ENCODE peak calls at places on chromosomes 3 and 15, in seven cellular contexts. One of them, this sample, is unnamed.

GRCh38 chr3:185733980-185734724 is 90.7 kb downstream of the IGF2BP2 start:
- DNase-seq in fibroblast of pulmonary artery: peak; percentile 91
- DNase-seq in NB4: peak; percentile 73
- DNase-seq in GM23338: peak; percentile 93
- DNase-seq in coronary artery: no peak
- DNase-seq in heart left ventricle: peak; percentile 39
- DNase-seq in pancreas: no peak
- DNase-seq in this sample: no peak

GRCh38 chr15:89362203-89363101 is 27.8 kb upstream of the POLG start:
- DNase-seq in pancreas: peak; percentile 76
- DNase-seq in coronary artery: no peak
- DNase-seq in fibroblast of pulmonary artery: no peak
- DNase-seq in heart left ventricle: no peak
- DNase-seq in NB4: no peak
- DNase-seq in GM23338: peak; percentile 35
- DNase-seq in this sample: peak; percentile 66

GRCh38 chr3:141556034-141556433 is 69.2 kb downstream of the RASA2 start:
- DNase-seq in GM23338: no peak
- DNase-seq in heart left ventricle: no peak
- DNase-seq in coronary artery: no peak
- DNase-seq in pancreas: no peak
- DNase-seq in NB4: no peak
- DNase-seq in fibroblast of pulmonary artery: peak; percentile 41
- DNase-seq in this sample: no peak

GRCh38 chr15:76565366-76565765 is 228.8 kb downstream of the ISL2 start:
- DNase-seq in coronary artery: no peak
- DNase-seq in heart left ventricle: no peak
- DNase-seq in pancreas: no peak
- DNase-seq in GM23338: no peak
- DNase-seq in NB4: no peak
- DNase-seq in fibroblast of pulmonary artery: no peak
- DNase-seq in this sample: no peak

GRCh38 chr15:69244798-69245197 is 53.9 kb upstream of the PAQR5 start:
- DNase-seq in heart left ventricle: no peak
- DNase-seq in pancreas: no peak
- DNase-seq in NB4: no peak
- DNase-seq in fibroblast of pulmonary artery: no peak
- DNase-seq in coronary artery: no peak
- DNase-seq in GM23338: no peak
- DNase-seq in this sample: no peak

GRCh38 chr3:161413127-161413854 is 42.0 kb upstream of the SPTSSB start:
- DNase-seq in coronary artery: no peak
- DNase-seq in heart left ventricle: peak; percentile 85
- DNase-seq in fibroblast of pulmonary artery: peak; percentile 69
- DNase-seq in GM23338: no peak
- DNase-seq in NB4: no peak
- DNase-seq in pancreas: no peak
- DNase-seq in this sample: no peak

GRCh38 chr15:68003297-68003696 is 50.8 kb upstream of the PIAS1 start:
- DNase-seq in NB4: no peak
- DNase-seq in pancreas: no peak
- DNase-seq in fibroblast of pulmonary artery: no peak
- DNase-seq in GM23338: no peak
- DNase-seq in heart left ventricle: no peak
- DNase-seq in coronary artery: no peak
- DNase-seq in this sample: no peak

GRCh38 chr3:28590216-28590615 is 241.6 kb upstream of the AZI2 start:
- DNase-seq in NB4: no peak
- DNase-seq in fibroblast of pulmonary artery: peak; percentile 1
- DNase-seq in heart left ventricle: no peak
- DNase-seq in GM23338: no peak
- DNase-seq in coronary artery: no peak
- DNase-seq in pancreas: no peak
- DNase-seq in this sample: no peak

GRCh38 chr15:88994286-88994685 is 81.1 kb upstream of the MFGE8 start:
- DNase-seq in fibroblast of pulmonary artery: peak; percentile 17
- DNase-seq in heart left ventricle: no peak
- DNase-seq in coronary artery: no peak
- DNase-seq in GM23338: no peak
- DNase-seq in pancreas: no peak
- DNase-seq in NB4: no peak
- DNase-seq in this sample: no peak

GRCh38 chr3:43754316-43754715 is 63.6 kb downstream of the ABHD5 start:
- DNase-seq in coronary artery: no peak
- DNase-seq in pancreas: no peak
- DNase-seq in GM23338: no peak
- DNase-seq in fibroblast of pulmonary artery: no peak
- DNase-seq in NB4: no peak
- DNase-seq in heart left ventricle: no peak
- DNase-seq in this sample: no peak

GRCh38 chr15:60363024-60363674 is 34.6 kb downstream of the ANXA2 start:
- DNase-seq in pancreas: no peak
- DNase-seq in NB4: no peak
- DNase-seq in GM23338: no peak
- DNase-seq in coronary artery: no peak
- DNase-seq in heart left ventricle: no peak
- DNase-seq in fibroblast of pulmonary artery: no peak
- DNase-seq in this sample: no peak

GRCh38 chr3:129278970-129279906 is 568 bp downstream of the HMCES start:
- DNase-seq in NB4: peak; percentile 64
- DNase-seq in coronary artery: peak; percentile 80
- DNase-seq in GM23338: peak; percentile 81
- DNase-seq in pancreas: peak; percentile 82
- DNase-seq in fibroblast of pulmonary artery: peak; percentile 69
- DNase-seq in heart left ventricle: no peak
- DNase-seq in this sample: peak; percentile 85

GRCh38 chr3:72171461-72171860 is 386.5 kb upstream of the PROK2 start:
- DNase-seq in pancreas: no peak
- DNase-seq in GM23338: no peak
- DNase-seq in NB4: no peak
- DNase-seq in fibroblast of pulmonary artery: no peak
- DNase-seq in coronary artery: no peak
- DNase-seq in heart left ventricle: no peak
- DNase-seq in this sample: no peak

GRCh38 chr15:38557855-38558713 is 6.5 kb downstream of the RASGRP1 start:
- DNase-seq in coronary artery: no peak
- DNase-seq in fibroblast of pulmonary artery: no peak
- DNase-seq in GM23338: no peak
- DNase-seq in NB4: no peak
- DNase-seq in heart left ventricle: no peak
- DNase-seq in pancreas: no peak
- DNase-seq in this sample: no peak

GRCh38 chr3:31946484-31947081 is 34.5 kb downstream of the OSBPL10 start:
- DNase-seq in pancreas: no peak
- DNase-seq in heart left ventricle: peak; percentile 30
- DNase-seq in coronary artery: no peak
- DNase-seq in GM23338: peak; percentile 40
- DNase-seq in NB4: no peak
- DNase-seq in fibroblast of pulmonary artery: no peak
- DNase-seq in this sample: no peak

GRCh38 chr3:139975592-139976360 is 40.8 kb downstream of the CLSTN2 start:
- DNase-seq in pancreas: no peak
- DNase-seq in fibroblast of pulmonary artery: no peak
- DNase-seq in heart left ventricle: peak; percentile 59
- DNase-seq in GM23338: no peak
- DNase-seq in NB4: no peak
- DNase-seq in coronary artery: no peak
- DNase-seq in this sample: no peak

GRCh38 chr15:79078003-79078402 is 12.6 kb downstream of the RASGRF1 start:
- DNase-seq in fibroblast of pulmonary artery: no peak
- DNase-seq in GM23338: no peak
- DNase-seq in heart left ventricle: no peak
- DNase-seq in NB4: no peak
- DNase-seq in coronary artery: no peak
- DNase-seq in pancreas: no peak
- DNase-seq in this sample: no peak

GRCh38 chr3:87225659-87226058 is 1.4 kb upstream of the CHMP2B start:
- DNase-seq in GM23338: no peak
- DNase-seq in coronary artery: no peak
- DNase-seq in heart left ventricle: no peak
- DNase-seq in NB4: peak; percentile 2
- DNase-seq in fibroblast of pulmonary artery: peak; percentile 15
- DNase-seq in pancreas: no peak
- DNase-seq in this sample: no peak

DNA sequence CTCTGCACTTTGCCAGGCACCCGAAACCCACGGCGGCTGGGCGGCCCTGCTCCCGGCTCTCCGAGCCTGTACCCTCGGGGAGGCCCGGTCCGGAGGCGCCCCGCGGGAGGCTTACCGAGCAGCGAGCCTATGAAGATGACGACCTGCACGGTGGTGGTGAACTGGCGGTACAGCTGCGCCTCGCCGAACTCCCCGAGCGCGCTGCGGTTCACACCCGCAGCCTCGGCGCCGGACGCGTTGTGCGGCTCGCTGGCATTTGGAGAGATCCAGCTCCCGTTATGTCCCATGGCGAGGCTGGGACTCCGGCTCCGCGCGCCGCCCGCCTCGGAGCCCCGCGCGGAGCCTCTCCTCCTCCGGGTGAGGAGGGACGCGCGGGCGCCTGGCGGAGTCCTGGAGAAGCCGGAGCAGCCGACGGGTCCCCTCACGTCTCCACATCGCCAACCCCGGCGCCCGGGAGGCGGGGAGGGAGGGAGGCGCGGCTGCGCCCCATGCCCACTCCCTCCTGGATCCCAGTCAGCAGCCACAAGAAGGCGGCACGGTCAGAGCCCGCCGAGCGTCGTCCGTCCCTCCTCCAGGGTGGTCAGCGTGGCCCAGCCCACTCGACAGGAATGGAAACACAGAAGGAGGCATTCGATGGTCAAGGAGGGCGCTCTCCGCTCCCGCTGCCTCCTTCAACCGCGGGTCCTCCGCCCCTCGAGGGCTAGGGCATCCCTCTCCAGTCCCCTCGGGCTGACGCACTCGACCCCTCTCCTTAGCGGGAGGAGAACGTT is at the start of gene GPR176:
- DNase-seq in coronary artery: peak; percentile 89
- DNase-seq in heart left ventricle: peak; percentile 47
- DNase-seq in GM23338: peak; percentile 69
- DNase-seq in NB4: no peak
- DNase-seq in pancreas: peak; percentile 81
- DNase-seq in fibroblast of pulmonary artery: peak; percentile 86
- DNase-seq in this sample: peak; percentile 84
- TF ChIP-seq CTCF in coronary artery: no peak
- TF ChIP-seq CTCF in heart left ventricle: no peak
- TF ChIP-seq CTCF in GM23338: no peak
- TF ChIP-seq CTCF in NB4: no peak
- TF ChIP-seq CTCF in pancreas: no peak
- TF ChIP-seq CTCF in fibroblast of pulmonary artery: no peak
- TF ChIP-seq CTCF in this sample: no peak

GRCh38 chr3:191721390-191721801 is 260.4 kb downstream of the PYDC2 start:
- DNase-seq in fibroblast of pulmonary artery: peak; percentile 17
- DNase-seq in coronary artery: no peak
- DNase-seq in heart left ventricle: no peak
- DNase-seq in GM23338: no peak
- DNase-seq in NB4: no peak
- DNase-seq in pancreas: no peak
- DNase-seq in this sample: no peak

GRCh38 chr3:191715585-191715984 is 254.6 kb downstream of the PYDC2 start:
- DNase-seq in heart left ventricle: no peak
- DNase-seq in pancreas: no peak
- DNase-seq in coronary artery: no peak
- DNase-seq in NB4: no peak
- DNase-seq in fibroblast of pulmonary artery: no peak
- DNase-seq in GM23338: no peak
- DNase-seq in this sample: no peak
- TF ChIP-seq CTCF in heart left ventricle: no peak
- TF ChIP-seq CTCF in pancreas: no peak
- TF ChIP-seq CTCF in coronary artery: no peak
- TF ChIP-seq CTCF in NB4: no peak
- TF ChIP-seq CTCF in fibroblast of pulmonary artery: no peak
- TF ChIP-seq CTCF in GM23338: no peak
- TF ChIP-seq CTCF in this sample: no peak

GRCh38 chr3:156553705-156554356 is 1.1 kb downstream of the SSR3 start:
- DNase-seq in fibroblast of pulmonary artery: peak; percentile 69
- DNase-seq in NB4: peak; percentile 51
- DNase-seq in pancreas: no peak
- DNase-seq in coronary artery: no peak
- DNase-seq in heart left ventricle: no peak
- DNase-seq in GM23338: peak; percentile 15
- DNase-seq in this sample: no peak

GRCh38 chr3:156554515-156554841 is 439 bp downstream of the SSR3 start:
- DNase-seq in GM23338: no peak
- DNase-seq in pancreas: no peak
- DNase-seq in NB4: no peak
- DNase-seq in fibroblast of pulmonary artery: no peak
- DNase-seq in coronary artery: no peak
- DNase-seq in heart left ventricle: no peak
- DNase-seq in this sample: no peak

GRCh38 chr3:156552973-156553372 is 1.9 kb downstream of the SSR3 start:
- DNase-seq in coronary artery: no peak
- DNase-seq in pancreas: no peak
- DNase-seq in fibroblast of pulmonary artery: no peak
- DNase-seq in heart left ventricle: no peak
- DNase-seq in GM23338: no peak
- DNase-seq in NB4: no peak
- DNase-seq in this sample: no peak

GRCh38 chr3:156551746-156552145 is 3.2 kb downstream of the SSR3 start:
- DNase-seq in GM23338: no peak
- DNase-seq in coronary artery: no peak
- DNase-seq in pancreas: no peak
- DNase-seq in heart left ventricle: no peak
- DNase-seq in NB4: no peak
- DNase-seq in fibroblast of pulmonary artery: peak; percentile 79
- DNase-seq in this sample: no peak

GRCh38 chr3:156554842-156555687 is at the start of gene SSR3:
- DNase-seq in coronary artery: peak; percentile 100
- DNase-seq in fibroblast of pulmonary artery: peak; percentile 100
- DNase-seq in NB4: peak; percentile 99
- DNase-seq in GM23338: peak; percentile 100
- DNase-seq in heart left ventricle: peak; percentile 100
- DNase-seq in pancreas: peak; percentile 99
- DNase-seq in this sample: peak; percentile 100
- TF ChIP-seq CTCF in coronary artery: no peak
- TF ChIP-seq CTCF in fibroblast of pulmonary artery: no peak
- TF ChIP-seq CTCF in NB4: no peak
- TF ChIP-seq CTCF in GM23338: no peak
- TF ChIP-seq CTCF in heart left ventricle: peak; percentile 13
- TF ChIP-seq CTCF in pancreas: no peak
- TF ChIP-seq CTCF in this sample: no peak

DNA sequence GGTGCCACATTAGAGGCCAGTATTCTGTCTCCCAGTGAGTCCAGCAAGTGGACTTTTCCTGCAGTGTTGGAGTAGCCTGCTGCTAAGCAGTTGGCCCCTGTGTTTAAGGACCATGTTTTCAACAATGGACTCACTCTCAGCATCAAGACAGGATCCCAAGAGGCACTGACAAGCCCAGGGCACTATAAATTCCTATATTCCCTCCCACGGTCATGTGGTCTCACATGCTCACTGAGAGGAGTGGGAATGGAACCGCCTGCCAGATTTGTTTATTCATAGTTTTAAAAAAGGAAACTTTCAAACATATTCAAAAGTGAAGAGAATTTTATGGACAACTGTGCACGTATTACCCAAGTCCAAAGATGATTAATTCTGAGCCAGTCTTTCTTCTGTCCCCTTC is 435.3 kb upstream of the C2CD4B start:
- DNase-seq in fibroblast of pulmonary artery: no peak
- DNase-seq in heart left ventricle: no peak
- DNase-seq in GM23338: no peak
- DNase-seq in NB4: no peak
- DNase-seq in pancreas: no peak
- DNase-seq in coronary artery: no peak
- DNase-seq in this sample: no peak
- TF ChIP-seq CTCF in fibroblast of pulmonary artery: no peak
- TF ChIP-seq CTCF in heart left ventricle: no peak
- TF ChIP-seq CTCF in GM23338: no peak
- TF ChIP-seq CTCF in NB4: no peak
- TF ChIP-seq CTCF in pancreas: no peak
- TF ChIP-seq CTCF in coronary artery: no peak
- TF ChIP-seq CTCF in this sample: no peak

This sample was measured in kidney.